ENCODE peak calls at places on chromosomes 13 and 19, in eight cellular contexts. A, P, U, Q, D, I, J and F are unnamed samples. For H3K4me1, the result is how much of the 10 kb centered on the place peaks cover.

GRCh38 chr13:33453911-33454310 is 168.4 kb upstream of the STARD13 start:
- DNase-seq in P (no peak), A (no peak), J (no peak), Q (no peak), D (peak), I (no peak), U (no peak), F (no peak)

GRCh38 chr19:48999481-49000325 is 6.0 kb downstream of the RUVBL2 start:
- DNase-seq in I (peak), P (peak), Q (peak), A (peak), U (no peak), J (no peak), D (peak), F (peak)

GRCh38 chr19:40684280-40684679 is 6.2 kb downstream of the NUMBL start:
- DNase-seq in J (no peak), A (no peak), U (no peak), P (no peak), Q (no peak), I (no peak), D (no peak), F (no peak)

GRCh38 chr19:44313231-44313630 is 8.4 kb upstream of the ZNF235 start:
- DNase-seq in J (no peak), U (no peak), I (no peak), A (no peak), P (no peak), D (no peak), Q (no peak), F (no peak)

GRCh38 chr19:45027371-45027770 is 11.5 kb upstream of the CLASRP start:
- DNase-seq in D (no peak), Q (no peak), P (no peak), U (no peak), A (no peak), I (no peak), J (no peak), F (no peak)

GRCh38 chr19:49475995-49476880 is 2.2 kb downstream of the FLT3LG start:
- DNase-seq in P (peak), J (peak), D (no peak), U (no peak), Q (peak), A (peak), I (peak), F (no peak)

GRCh38 chr19:54207908-54208783 is 7.5 kb downstream of the RPS9 start:
- DNase-seq in D (peak), U (no peak), A (no peak), J (no peak), Q (no peak), P (peak), I (peak), F (peak)

GRCh38 chr19:33872445-33873320 is 76.0 kb downstream of the KCTD15 start:
- DNase-seq in I (no peak), U (no peak), D (no peak), P (no peak), A (no peak), J (no peak), Q (no peak), F (no peak)

GRCh38 chr19:50696065-50696425 is 23.6 kb downstream of the SHANK1 start:
- DNase-seq in A (no peak), Q (no peak), J (no peak), I (no peak), P (no peak), U (no peak), D (no peak), F (no peak)
- H3K27ac ChIP-seq in A (no peak), Q (no peak), J (no peak), I (no peak), P (no peak), U (no peak), D (no peak), F (no peak)

GRCh38 chr19:16076154-16076957 is at the start of gene TPM4:
- DNase-seq in U (peak), J (peak), P (peak), D (peak), A (peak), Q (peak), I (peak), F (peak)
- H3K4me1 ChIP-seq in U (under half), J (half or more), P (under half), D (under half), A (half or more), Q (under half), I (under half), F (under half)

DNA sequence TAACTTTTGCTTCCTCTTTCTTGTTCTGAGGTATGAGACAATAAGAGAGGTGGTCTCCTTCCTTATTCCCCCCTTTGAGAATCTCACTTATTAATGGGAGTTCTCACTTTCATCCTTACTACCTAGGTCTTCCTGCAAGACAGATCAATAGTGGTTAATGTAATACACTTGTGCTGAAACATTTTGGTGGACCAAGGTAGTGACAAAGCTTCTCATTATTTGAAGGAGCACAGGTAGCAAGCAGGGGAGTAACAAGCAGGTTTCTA is 17.9 kb downstream of the ZNF700 start:
- DNase-seq in Q (no peak), A (no peak), I (no peak), D (no peak), J (no peak), U (no peak), P (peak), F (no peak)
- H3K27ac ChIP-seq in Q (no peak), A (no peak), I (no peak), D (no peak), J (no peak), U (no peak), P (no peak), F (no peak)

GRCh38 chr13:113413898-113414282 is 39.4 kb downstream of the ADPRHL1 start:
- DNase-seq in U (no peak), A (no peak), J (peak), P (no peak), D (no peak), Q (peak), I (peak), F (peak)

GRCh38 chr13:113412440-113412839 is 40.8 kb downstream of the ADPRHL1 start:
- DNase-seq in A (no peak), I (no peak), Q (no peak), J (no peak), P (no peak), D (no peak), U (no peak), F (no peak)

GRCh38 chr13:113413178-113413897 is 40.0 kb downstream of the ADPRHL1 start:
- DNase-seq in A (no peak), P (no peak), I (peak), J (peak), Q (peak), U (no peak), D (no peak), F (peak)

GRCh38 chr13:113410472-113411201 is 42.7 kb downstream of the ADPRHL1 start:
- DNase-seq in J (peak), P (no peak), U (no peak), Q (peak), D (peak), A (no peak), I (peak), F (peak)

GRCh38 chr13:113411216-113412023 is 41.9 kb downstream of the ADPRHL1 start:
- DNase-seq in U (no peak), A (peak), Q (peak), P (no peak), D (peak), J (peak), I (peak), F (peak)
- H3K4me1 ChIP-seq in U (under half), A (under half), Q (half or more), P (under half), D (under half), J (half or more), I (under half), F (half or more)

DNA sequence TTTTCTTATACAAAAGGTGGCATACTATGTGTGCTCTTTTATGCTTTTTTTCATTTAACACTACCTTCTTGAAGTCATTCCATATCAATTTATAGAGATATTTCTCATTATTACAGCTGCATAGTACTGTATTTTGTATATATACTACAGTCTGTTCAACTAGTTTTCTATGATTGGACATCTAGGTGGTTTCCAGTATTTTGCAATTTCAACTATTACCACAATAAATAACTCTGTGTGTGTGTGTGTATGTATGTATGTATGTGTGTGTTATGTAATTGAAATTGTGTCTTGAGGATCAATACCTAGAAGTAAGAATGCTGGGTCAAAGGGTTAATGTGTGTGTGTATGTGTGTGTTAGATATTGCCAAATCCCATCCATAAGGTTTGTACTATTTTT is 7.0 kb downstream of the LPAR6 start:
- DNase-seq in D (peak), Q (no peak), A (no peak), I (no peak), U (no peak), J (no peak), P (no peak), F (no peak)
- H3K27ac ChIP-seq in D (no peak), Q (no peak), A (no peak), I (no peak), U (peak), J (no peak), P (no peak), F (no peak)

GRCh38 chr13:100520936-100521765 is 67.4 kb downstream of the GGACT start:
- DNase-seq in U (no peak), P (no peak), D (no peak), A (no peak), I (no peak), J (no peak), Q (no peak), F (no peak)
- H3K4me1 ChIP-seq in U (under half), P (under half), D (under half), A (under half), I (under half), J (under half), Q (under half), F (under half)

GRCh38 chr19:38729653-38730469 is 14.4 kb downstream of the CAPN12 start:
- DNase-seq in Q (peak), P (peak), U (peak), I (peak), J (peak), D (peak), A (peak), F (peak)
- H3K27ac ChIP-seq in Q (no peak), P (no peak), U (no peak), I (no peak), J (peak), D (no peak), A (peak), F (no peak)